ENCODE peak calls at places on chromosomes 16 and 17, in five cellular contexts. S, H, C, M and B are unnamed samples.

GRCh38 chr16:1781758-1782407 is 488 bp downstream of the SPSB3 start:
- DNase-seq in C (peak), H (no peak), S (no peak), M (peak), B (no peak)

GRCh38 chr16:4699030-4699556 is 5.7 kb downstream of the NUDT16L1 start:
- DNase-seq in H (no peak), S (no peak), C (no peak), M (no peak), B (no peak)

GRCh38 chr17:8785547-8786412 is 13.4 kb downstream of the MFSD6L start:
- DNase-seq in C (peak), H (peak), S (peak), M (peak), B (peak)

GRCh38 chr17:46039592-46040186 is 40.6 kb downstream of the STH start:
- DNase-seq in M (no peak), C (no peak), S (no peak), H (no peak), B (no peak)

GRCh38 chr17:12041316-12041715 is 20.6 kb downstream of the MAP2K4 start:
- DNase-seq in H (peak), C (peak), S (peak), M (no peak), B (no peak)

GRCh38 chr17:5583426-5584382 is 605 bp downstream of the NLRP1 start:
- DNase-seq in H (no peak), S (peak), C (peak), M (no peak), B (no peak)

GRCh38 chr17:51630101-51630671 is 369.8 kb downstream of the UTP18 start:
- DNase-seq in M (no peak), S (no peak), C (no peak), H (no peak), B (no peak)

GRCh38 chr16:82456683-82457082 is 170.1 kb upstream of the CDH13 start:
- DNase-seq in H (peak), C (peak), M (peak), S (peak), B (peak)

GRCh38 chr17:2691965-2692780 is 19.4 kb downstream of the CLUH start:
- DNase-seq in M (no peak), S (no peak), C (no peak), H (no peak), B (no peak)

GRCh38 chr17:75238684-75239191 is 22.7 kb downstream of the GGA3 start:
- DNase-seq in C (peak), H (peak), S (peak), M (peak), B (peak)

GRCh38 chr17:7614422-7615264 is at the start of gene FXR2:
- DNase-seq in H (peak), M (peak), C (peak), S (peak), B (peak)

GRCh38 chr16:56611281-56611833 is 3.0 kb downstream of the MT2A start:
- DNase-seq in M (no peak), H (peak), S (peak), C (peak), B (no peak)

GRCh38 chr16:74713325-74713724 is 12.7 kb upstream of the MLKL start:
- DNase-seq in M (no peak), H (no peak), S (no peak), C (no peak), B (no peak)